ENCODE peak calls at places on chromosome X, in six cellular contexts. Z, R, C, I, M and A are unnamed samples.

GRCh38 chrX:16853537-16853936 is 16.6 kb downstream of the RBBP7 start:
- DNase-seq in Z (no peak), R (no peak), C (no peak), I (no peak), M (no peak), A (no peak)

GRCh38 chrX:21412883-21413282 is 38.7 kb downstream of the CNKSR2 start:
- DNase-seq in Z (no peak), R (no peak), C (no peak), I (no peak), M (no peak), A (no peak)

GRCh38 chrX:154402622-154403127 is 4.5 kb downstream of the RPL10 start:
- DNase-seq in Z (no peak), R (no peak), C (no peak), I (no peak), M (no peak), A (no peak)

GRCh38 chrX:153153516-153153915 is 25.6 kb upstream of the MAGEA1 start:
- DNase-seq in Z (no peak), R (no peak), C (no peak), I (no peak), M (no peak), A (no peak)

GRCh38 chrX:101550825-101551767 is 749 bp downstream of the ARMCX1 start:
- DNase-seq in Z (peak; percentile 5), R (no peak), C (peak; percentile 6), I (no peak), M (no peak), A (no peak)

GRCh38 chrX:136021903-136022302 is 36.7 kb downstream of the SLC9A6 start:
- DNase-seq in Z (no peak), R (no peak), C (no peak), I (no peak), M (no peak), A (no peak)

GRCh38 chrX:46381630-46382029 is 163.6 kb downstream of the ZNF674 start:
- DNase-seq in Z (peak; percentile 31), R (peak; percentile 6), C (peak; percentile 13), I (peak; percentile 4), M (no peak), A (peak; percentile 8)

GRCh38 chrX:3415011-3415410 is 68.6 kb upstream of the MXRA5 start:
- DNase-seq in Z (no peak), R (no peak), C (no peak), I (no peak), M (no peak), A (no peak)

GRCh38 chrX:136619889-136620505 is 28.0 kb upstream of the CD40LG start:
- DNase-seq in Z (no peak), R (no peak), C (no peak), I (no peak), M (no peak), A (no peak)

GRCh38 chrX:72079607-72080006 is 52.1 kb downstream of the RTL5 start:
- DNase-seq in Z (no peak), R (no peak), C (no peak), I (no peak), M (no peak), A (no peak)

GRCh38 chrX:153951683-153952372 is 7.4 kb upstream of the RENBP start:
- DNase-seq in Z (no peak), R (no peak), C (no peak), I (no peak), M (no peak), A (no peak)

GRCh38 chrX:49171752-49172279 is at the start of gene PLP2:
- DNase-seq in Z (peak; percentile 64), R (no peak), C (no peak), I (no peak), M (no peak), A (no peak)

GRCh38 chrX:17836830-17837229 is 24.3 kb downstream of the RAI2 start:
- DNase-seq in Z (no peak), R (no peak), C (no peak), I (no peak), M (no peak), A (no peak)

GRCh38 chrX:19912-20571 is 261.1 kb upstream of the PLCXD1 start:
- DNase-seq in Z (peak; percentile 25), R (peak; percentile 0), C (no peak), I (no peak), M (no peak), A (no peak)

GRCh38 chrX:131330735-131331134 is 41.6 kb upstream of the IGSF1 start:
- DNase-seq in Z (peak; percentile 15), R (no peak), C (no peak), I (no peak), M (no peak), A (no peak)

GRCh38 chrX:1443496-1444075 is 9.1 kb downstream of the ASMTL start:
- DNase-seq in Z (no peak), R (no peak), C (no peak), I (no peak), M (no peak), A (no peak)

GRCh38 chrX:101415180-101416130 is 7.4 kb downstream of the HNRNPH2 start:
- DNase-seq in Z (peak; percentile 72), R (peak; percentile 14), C (peak; percentile 62), I (peak; percentile 68), M (no peak), A (no peak)

GRCh38 chrX:97672608-97673007 is 788.9 kb downstream of the RPA4 start:
- DNase-seq in Z (no peak), R (no peak), C (no peak), I (no peak), M (no peak), A (no peak)

GRCh38 chrX:150483576-150483975 is 84.8 kb upstream of the MTM1 start:
- DNase-seq in Z (no peak), R (no peak), C (no peak), I (no peak), M (no peak), A (no peak)

GRCh38 chrX:23819385-23820234 is 36.6 kb downstream of the SAT1 start:
- DNase-seq in Z (no peak), R (peak; percentile 35), C (no peak), I (no peak), M (no peak), A (no peak)
- TF ChIP-seq ZNF274 in Z (no peak), R (no peak), C (no peak), I (no peak), M (no peak), A (no peak)

GRCh38 chrX:8738588-8739189 is 6.8 kb upstream of the ANOS1 start:
- DNase-seq in Z (peak; percentile 48), R (peak; percentile 11), C (no peak), I (no peak), M (no peak), A (no peak)
- TF ChIP-seq ZNF274 in Z (no peak), R (no peak), C (no peak), I (no peak), M (no peak), A (no peak)

GRCh38 chrX:107675365-107675654 is 47.0 kb downstream of the PRPS1 start:
- DNase-seq in Z (no peak), R (no peak), C (no peak), I (no peak), M (no peak), A (no peak)

GRCh38 chrX:107675823-107676555 is 47.7 kb downstream of the PRPS1 start:
- DNase-seq in Z (peak; percentile 24), R (no peak), C (no peak), I (no peak), M (no peak), A (no peak)

GRCh38 chrX:107673933-107674479 is 45.7 kb downstream of the PRPS1 start:
- DNase-seq in Z (peak; percentile 69), R (no peak), C (no peak), I (peak; percentile 79), M (no peak), A (no peak)

GRCh38 chrX:107673401-107673800 is 45.1 kb downstream of the PRPS1 start:
- DNase-seq in Z (no peak), R (no peak), C (no peak), I (no peak), M (no peak), A (no peak)

DNA sequence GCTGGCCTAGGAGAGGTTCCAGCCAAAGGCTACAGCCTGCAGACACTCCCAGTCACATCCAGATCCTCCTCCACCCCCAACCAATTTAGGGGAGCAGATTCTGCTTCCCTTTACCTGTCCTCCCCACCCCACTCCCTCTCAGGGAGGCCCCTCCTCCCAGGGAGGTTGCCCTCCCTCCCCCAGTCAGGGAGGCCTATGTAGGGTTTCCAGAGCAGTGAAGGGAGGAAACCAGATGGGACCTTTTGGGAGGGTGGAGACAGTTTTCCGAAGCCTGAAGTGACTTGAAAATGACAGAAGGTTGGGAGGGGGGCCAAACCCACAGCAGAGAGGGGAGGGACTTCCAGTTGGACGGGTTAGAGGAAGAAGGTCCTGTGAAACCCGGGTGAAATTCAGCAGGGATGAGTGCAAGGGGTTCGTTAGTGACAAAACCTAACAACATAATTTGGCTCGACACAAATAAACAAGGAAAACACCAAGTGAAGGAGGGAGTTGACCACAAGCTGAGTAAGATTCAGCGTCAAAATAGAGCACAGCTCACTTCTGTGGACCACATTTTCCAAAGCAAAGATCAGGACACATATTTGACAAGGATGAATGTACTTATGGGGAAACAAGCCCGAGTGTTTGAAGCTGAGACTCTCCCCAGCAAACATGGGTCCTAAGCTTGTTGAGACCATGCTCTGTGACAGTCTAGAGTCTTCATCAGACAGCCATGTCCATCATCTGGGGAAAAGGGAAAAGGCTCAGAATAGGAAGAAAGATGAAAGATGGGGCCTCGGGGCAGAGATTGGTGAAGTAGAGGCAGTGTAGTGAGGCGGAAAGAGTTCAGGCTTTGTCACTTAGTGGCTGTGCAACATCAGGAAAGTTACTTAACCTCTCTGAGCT is 46.4 kb downstream of the PRPS1 start:
- DNase-seq in Z (peak; percentile 76), R (no peak), C (no peak), I (no peak), M (no peak), A (no peak)
- TF ChIP-seq ZNF274 in Z (no peak), R (no peak), C (no peak), I (no peak), M (no peak), A (no peak)

DNA sequence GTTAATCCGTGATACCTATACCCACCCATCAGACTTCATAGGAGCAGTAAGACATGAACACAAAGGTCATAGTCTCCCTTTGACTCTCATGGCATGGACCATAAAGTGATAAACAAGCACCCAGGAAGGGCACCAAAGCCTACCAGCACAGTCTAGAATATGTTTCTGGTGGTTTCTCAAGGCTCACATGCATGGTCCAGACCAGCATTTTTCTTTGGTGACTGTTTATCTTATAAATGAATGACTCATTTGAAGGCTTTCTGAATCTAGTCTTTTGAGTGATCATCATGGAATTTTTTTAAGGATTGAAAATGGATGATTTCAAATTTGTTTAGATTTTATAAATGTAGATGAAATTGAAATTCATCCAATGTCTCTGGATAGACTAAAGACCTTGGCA is 32.0 kb upstream of the AMELX start:
- DNase-seq in Z (no peak), R (no peak), C (no peak), I (no peak), M (no peak), A (no peak)
- TF ChIP-seq ZNF274 in Z (no peak), R (no peak), C (no peak), I (no peak), M (no peak), A (no peak)

GRCh38 chrX:55132416-55132815 is 43.6 kb downstream of the PAGE2 start:
- DNase-seq in Z (no peak), R (no peak), C (no peak), I (no peak), M (no peak), A (no peak)

GRCh38 chrX:55135171-55135570 is 46.4 kb downstream of the PAGE2 start:
- DNase-seq in Z (peak; percentile 52), R (peak; percentile 39), C (no peak), I (no peak), M (no peak), A (peak; percentile 2)
- TF ChIP-seq ZNF274 in Z (no peak), R (no peak), C (no peak), I (no peak), M (no peak), A (no peak)